ENCODE peak calls at places on chromosomes 6 and 20, in nine cellular contexts. J, H, M, A, F, E, Y, N and K are unnamed samples.

GRCh38 chr6:73898599-73898998 is 202.6 kb downstream of the CD109 start:
- DNase-seq in J (no peak), H (peak), M (no peak), A (no peak), F (no peak), E (peak), Y (no peak), N (no peak), K (no peak)

GRCh38 chr6:77633471-77633870 is 19.4 kb upstream of the MEI4 start:
- DNase-seq in J (no peak), H (no peak), M (peak), A (no peak), F (no peak), E (no peak), Y (no peak), N (no peak), K (no peak)

GRCh38 chr20:16362642-16363041 is 210.6 kb downstream of the KIF16B start:
- DNase-seq in J (no peak), H (no peak), M (no peak), A (no peak), F (no peak), E (no peak), Y (no peak), N (no peak), K (no peak)

GRCh38 chr20:62886709-62887058 is 25.1 kb upstream of the TCFL5 start:
- DNase-seq in J (no peak), H (no peak), M (no peak), A (no peak), F (no peak), E (no peak), Y (no peak), N (no peak), K (no peak)

GRCh38 chr6:111604259-111605099 is 1.2 kb downstream of the TRAF3IP2 start:
- DNase-seq in J (no peak), H (peak), M (no peak), A (no peak), F (peak), E (peak), Y (peak), N (no peak), K (no peak)

GRCh38 chr6:41053056-41053455 is at the start of gene APOBEC2:
- DNase-seq in J (no peak), H (no peak), M (no peak), A (no peak), F (peak), E (no peak), Y (no peak), N (no peak), K (no peak)

GRCh38 chr6:1619106-1619665 is 9.5 kb downstream of the FOXC1 start:
- DNase-seq in J (no peak), H (no peak), M (no peak), A (peak), F (no peak), E (no peak), Y (peak), N (no peak), K (no peak)

GRCh38 chr6:38755207-38755606 is 40.1 kb downstream of the DNAH8 start:
- DNase-seq in J (no peak), H (no peak), M (no peak), A (no peak), F (no peak), E (peak), Y (no peak), N (no peak), K (no peak)

GRCh38 chr6:74357329-74357728 is 661.3 kb downstream of the CD109 start:
- DNase-seq in J (no peak), H (peak), M (peak), A (no peak), F (no peak), E (no peak), Y (no peak), N (no peak), K (no peak)

GRCh38 chr6:35468980-35469710 is 944 bp downstream of the RPL10A start:
- DNase-seq in J (no peak), H (no peak), M (no peak), A (no peak), F (no peak), E (no peak), Y (peak), N (no peak), K (peak)

GRCh38 chr6:75619230-75619899 is 17.7 kb downstream of the SENP6 start:
- DNase-seq in J (no peak), H (no peak), M (no peak), A (no peak), F (no peak), E (no peak), Y (no peak), N (no peak), K (no peak)

GRCh38 chr6:69729870-69730449 is 66.8 kb downstream of the LMBRD1 start:
- DNase-seq in J (no peak), H (peak), M (no peak), A (no peak), F (no peak), E (peak), Y (no peak), N (no peak), K (no peak)

GRCh38 chr6:47203266-47203967 is 106.3 kb downstream of the TNFRSF21 start:
- DNase-seq in J (peak), H (no peak), M (no peak), A (peak), F (no peak), E (peak), Y (no peak), N (peak), K (peak)

GRCh38 chr6:39769012-39769411 is 23.2 kb upstream of the DAAM2 start:
- DNase-seq in J (no peak), H (no peak), M (no peak), A (no peak), F (no peak), E (no peak), Y (no peak), N (no peak), K (no peak)

GRCh38 chr6:121837545-121838229 is 402.2 kb downstream of the GJA1 start:
- DNase-seq in J (no peak), H (peak), M (no peak), A (no peak), F (no peak), E (peak), Y (no peak), N (no peak), K (no peak)

GRCh38 chr6:157670466-157671186 is 152.4 kb upstream of the SNX9 start:
- DNase-seq in J (no peak), H (peak), M (no peak), A (no peak), F (peak), E (no peak), Y (no peak), N (no peak), K (no peak)

GRCh38 chr6:168784426-168784825 is 343.4 kb downstream of the SMOC2 start:
- DNase-seq in J (no peak), H (no peak), M (no peak), A (no peak), F (no peak), E (no peak), Y (no peak), N (no peak), K (no peak)

GRCh38 chr6:126672654-126673053 is 332.7 kb downstream of the CENPW start:
- DNase-seq in J (no peak), H (peak), M (peak), A (peak), F (no peak), E (no peak), Y (no peak), N (peak), K (peak)

GRCh38 chr20:62233684-62234083 is 4.6 kb upstream of the OSBPL2 start:
- DNase-seq in J (no peak), H (no peak), M (no peak), A (no peak), F (no peak), E (no peak), Y (no peak), N (no peak), K (no peak)

GRCh38 chr20:57663241-57663640 is 43.0 kb upstream of the ZBP1 start:
- DNase-seq in J (no peak), H (no peak), M (no peak), A (no peak), F (no peak), E (no peak), Y (peak), N (no peak), K (no peak)

GRCh38 chr20:43825635-43826034 is 89.0 kb upstream of the TOX2 start:
- DNase-seq in J (no peak), H (no peak), M (no peak), A (peak), F (no peak), E (no peak), Y (no peak), N (no peak), K (peak)

GRCh38 chr20:38156888-38157634 is 8.0 kb downstream of the TGM2 start:
- DNase-seq in J (no peak), H (no peak), M (no peak), A (no peak), F (peak), E (no peak), Y (peak), N (no peak), K (no peak)

GRCh38 chr6:130923350-130923749 is 96.1 kb downstream of the SMLR1 start:
- DNase-seq in J (no peak), H (no peak), M (no peak), A (no peak), F (no peak), E (no peak), Y (no peak), N (no peak), K (no peak)

GRCh38 chr6:85469276-85470022 is 19.6 kb downstream of the NT5E start:
- DNase-seq in J (no peak), H (peak), M (no peak), A (no peak), F (no peak), E (no peak), Y (no peak), N (no peak), K (no peak)

GRCh38 chr20:41436679-41437078 is 70.1 kb upstream of the EMILIN3 start:
- DNase-seq in J (no peak), H (peak), M (no peak), A (no peak), F (no peak), E (peak), Y (no peak), N (no peak), K (no peak)

GRCh38 chr20:11902264-11902663 is 15.4 kb upstream of the BTBD3 start:
- DNase-seq in J (no peak), H (peak), M (peak), A (no peak), F (no peak), E (peak), Y (no peak), N (no peak), K (no peak)

GRCh38 chr6:9523462-9523861 is 891.4 kb downstream of the TFAP2A start:
- DNase-seq in J (no peak), H (peak), M (peak), A (no peak), F (no peak), E (peak), Y (no peak), N (no peak), K (no peak)

GRCh38 chr20:40192083-40192482 is 497.0 kb downstream of the MAFB start:
- DNase-seq in J (no peak), H (peak), M (no peak), A (no peak), F (no peak), E (no peak), Y (no peak), N (no peak), K (no peak)

GRCh38 chr20:57213291-57213690 is 53.1 kb downstream of the BMP7 start:
- DNase-seq in J (no peak), H (no peak), M (no peak), A (no peak), F (no peak), E (no peak), Y (peak), N (no peak), K (no peak)

GRCh38 chr20:34708621-34709043 is 4.5 kb downstream of the TP53INP2 start:
- DNase-seq in J (peak), H (peak), M (no peak), A (peak), F (peak), E (no peak), Y (peak), N (peak), K (peak)

GRCh38 chr6:24584390-24584735 is 61.6 kb downstream of the KIAA0319 start:
- DNase-seq in J (no peak), H (no peak), M (no peak), A (no peak), F (no peak), E (no peak), Y (no peak), N (no peak), K (no peak)

GRCh38 chr6:24581084-24581669 is 64.8 kb downstream of the KIAA0319 start:
- DNase-seq in J (peak), H (peak), M (peak), A (peak), F (peak), E (peak), Y (no peak), N (peak), K (peak)

GRCh38 chr6:24589334-24589733 is 56.7 kb downstream of the KIAA0319 start:
- DNase-seq in J (no peak), H (no peak), M (no peak), A (no peak), F (no peak), E (no peak), Y (no peak), N (no peak), K (no peak)

GRCh38 chr6:24583463-24584389 is 62.3 kb downstream of the KIAA0319 start:
- DNase-seq in J (peak), H (peak), M (no peak), A (peak), F (peak), E (peak), Y (no peak), N (peak), K (peak)
- TF ChIP-seq CTCF in J (peak), H (peak), M (peak), A (peak), F (peak), E (peak), Y (peak), N (peak), K (peak)

DNA sequence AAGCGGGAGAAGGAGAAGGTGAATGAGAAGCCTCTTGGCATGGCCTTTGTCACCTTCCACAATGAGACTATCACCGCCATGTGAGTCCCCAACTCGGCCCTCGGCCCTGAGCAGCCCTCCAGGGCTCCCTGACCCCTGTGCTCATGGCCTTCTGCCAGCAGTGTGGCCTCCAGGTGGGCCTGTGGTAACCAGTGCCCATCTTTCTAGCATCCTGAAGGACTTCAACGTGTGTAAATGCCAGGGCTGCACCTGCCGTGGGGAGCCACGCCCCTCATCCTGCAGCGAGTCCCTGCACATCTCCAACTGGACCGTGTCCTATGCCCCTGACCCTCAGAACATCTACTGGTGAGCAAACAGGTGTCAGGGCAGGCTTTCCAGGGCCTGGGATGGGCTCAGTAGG is 10.3 kb upstream of the CAPN11 start:
- DNase-seq in J (no peak), H (no peak), M (no peak), A (no peak), F (no peak), E (no peak), Y (no peak), N (no peak), K (no peak)
- TF ChIP-seq CTCF in J (no peak), H (no peak), M (no peak), A (no peak), F (no peak), E (no peak), Y (no peak), N (no peak), K (no peak)

DNA sequence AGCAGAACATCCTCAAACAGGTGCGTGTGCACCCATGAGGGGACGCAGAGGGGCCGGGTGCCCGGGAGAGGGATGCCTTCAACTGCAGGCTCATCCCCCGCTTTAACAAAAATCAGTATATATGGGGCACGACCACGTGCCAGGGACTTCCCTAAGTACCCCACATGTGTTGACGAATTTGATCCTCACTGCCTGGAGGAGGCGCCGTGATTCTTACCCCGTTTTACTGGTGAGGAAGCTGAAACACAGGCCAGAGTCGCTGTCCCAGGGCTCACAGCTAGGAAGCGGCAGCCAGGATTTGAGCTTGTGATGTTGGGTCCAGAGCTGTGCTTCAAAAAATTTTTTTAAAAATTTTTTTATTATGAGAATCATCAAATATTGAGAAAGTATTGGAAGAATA is 44.8 kb downstream of the ITPR3 start:
- DNase-seq in J (no peak), H (no peak), M (no peak), A (no peak), F (no peak), E (no peak), Y (no peak), N (no peak), K (no peak)
- TF ChIP-seq CTCF in J (no peak), H (no peak), M (no peak), A (no peak), F (no peak), E (no peak), Y (no peak), N (no peak), K (no peak)

GRCh38 chr20:61053487-61054277 is 198.4 kb upstream of the CDH4 start:
- DNase-seq in J (no peak), H (no peak), M (no peak), A (no peak), F (no peak), E (no peak), Y (no peak), N (no peak), K (no peak)
- TF ChIP-seq CTCF in J (no peak), H (no peak), M (no peak), A (no peak), F (no peak), E (no peak), Y (no peak), N (no peak), K (no peak)

GRCh38 chr6:141403103-141403502 is 729.6 kb upstream of the GJE1 start:
- DNase-seq in J (no peak), H (peak), M (no peak), A (no peak), F (no peak), E (no peak), Y (no peak), N (no peak), K (no peak)

GRCh38 chr6:141402489-141402888 is 730.2 kb upstream of the GJE1 start:
- DNase-seq in J (no peak), H (no peak), M (no peak), A (no peak), F (no peak), E (no peak), Y (no peak), N (no peak), K (no peak)

GRCh38 chr6:141401851-141402250 is 730.9 kb upstream of the GJE1 start:
- DNase-seq in J (no peak), H (no peak), M (no peak), A (no peak), F (no peak), E (no peak), Y (no peak), N (no peak), K (no peak)

GRCh38 chr6:141398954-141399353 is 733.8 kb upstream of the GJE1 start:
- DNase-seq in J (no peak), H (peak), M (no peak), A (no peak), F (no peak), E (no peak), Y (no peak), N (no peak), K (no peak)

DNA sequence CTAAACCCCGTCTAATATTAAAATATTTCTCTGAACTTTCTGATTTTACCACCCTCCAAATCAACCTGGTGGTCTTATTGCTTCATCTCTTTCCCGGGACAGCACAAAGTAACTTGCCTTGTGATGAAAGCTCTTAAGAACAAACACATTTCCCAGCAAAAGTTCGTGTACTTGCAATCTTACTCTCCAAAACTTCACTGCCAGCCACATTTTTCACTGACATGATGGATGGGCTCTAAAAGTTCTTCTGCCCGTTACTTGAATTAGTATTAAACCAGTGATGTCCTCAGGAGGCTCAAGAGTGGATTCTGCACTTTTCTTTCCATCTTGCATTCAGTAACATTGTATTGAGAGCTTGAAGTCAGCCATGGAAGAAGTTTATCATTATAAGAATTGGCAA is 731.6 kb upstream of the GJE1 start:
- DNase-seq in J (no peak), H (peak), M (no peak), A (no peak), F (no peak), E (no peak), Y (no peak), N (no peak), K (no peak)
- TF ChIP-seq CTCF in J (no peak), H (no peak), M (no peak), A (no peak), F (no peak), E (no peak), Y (no peak), N (no peak), K (no peak)

DNA sequence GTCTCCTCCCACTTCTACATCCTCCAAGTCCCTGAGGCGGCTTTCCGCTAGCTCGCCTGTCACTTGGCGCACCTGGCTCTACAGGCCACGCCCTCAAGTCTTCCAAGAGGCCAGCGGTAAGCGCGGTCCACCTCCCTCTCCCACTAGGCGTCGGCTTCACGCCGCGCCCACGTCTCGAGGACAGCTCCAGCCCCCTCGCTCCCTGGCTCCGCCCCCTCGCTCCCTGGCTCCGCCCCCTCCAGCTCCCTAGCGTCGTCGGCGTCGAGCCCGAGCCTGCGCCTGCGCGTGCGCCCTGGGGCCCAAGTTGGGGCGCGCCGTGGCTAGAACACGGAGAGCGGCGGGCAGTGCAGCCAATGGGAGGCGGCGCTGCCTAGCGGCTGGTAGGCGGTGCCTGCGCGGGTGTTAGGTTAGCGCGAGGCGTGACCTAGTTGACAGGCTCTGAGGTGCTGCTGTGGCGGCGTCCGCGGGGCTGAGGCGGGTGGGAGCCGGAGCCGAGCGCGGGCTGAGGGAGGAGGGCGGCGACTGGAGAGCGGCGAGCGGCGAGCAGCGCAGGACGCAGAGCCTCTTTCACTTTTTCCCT is at the start of gene MACROD2:
- DNase-seq in J (peak), H (peak), M (peak), A (no peak), F (peak), E (peak), Y (peak), N (peak), K (peak)
- TF ChIP-seq CTCF in J (no peak), H (peak), M (no peak), A (no peak), F (no peak), E (peak), Y (no peak), N (no peak), K (no peak)